ENCODE peak calls at places on chromosomes 6 and 20, in five cellular contexts. One of them, this sample, is unnamed.

GRCh38 chr20:14415492-14415891 is 78.1 kb upstream of the FLRT3 start:
- DNase-seq in K562: no peak
- DNase-seq in HL-60: no peak
- DNase-seq in HepG2: no peak
- DNase-seq in GM12878: no peak
- DNase-seq in this sample: no peak

GRCh38 chr6:40077315-40077714 is 143.1 kb upstream of the MOCS1 start:
- DNase-seq in HL-60: no peak
- DNase-seq in K562: no peak
- DNase-seq in HepG2: no peak
- DNase-seq in GM12878: no peak
- DNase-seq in this sample: no peak

GRCh38 chr20:58647162-58647813 is 3.8 kb upstream of the STX16 start:
- DNase-seq in HL-60: no peak
- DNase-seq in HepG2: no peak
- DNase-seq in K562: peak; percentile 29
- DNase-seq in GM12878: no peak
- DNase-seq in this sample: peak; percentile 55

GRCh38 chr6:106128981-106129761 is 43.0 kb downstream of the PRDM1 start:
- DNase-seq in K562: no peak
- DNase-seq in GM12878: no peak
- DNase-seq in HepG2: no peak
- DNase-seq in HL-60: no peak
- DNase-seq in this sample: no peak

GRCh38 chr6:96631248-96631647 is 68.3 kb downstream of the FHL5 start:
- DNase-seq in K562: no peak
- DNase-seq in GM12878: no peak
- DNase-seq in HL-60: no peak
- DNase-seq in HepG2: no peak
- DNase-seq in this sample: no peak

GRCh38 chr6:33577718-33578117 is 2.4 kb downstream of the BAK1 start:
- DNase-seq in K562: peak; percentile 10
- DNase-seq in HepG2: no peak
- DNase-seq in GM12878: no peak
- DNase-seq in HL-60: no peak
- DNase-seq in this sample: no peak

GRCh38 chr20:36632487-36633284 is 13.3 kb downstream of the SLA2 start:
- DNase-seq in HL-60: no peak
- DNase-seq in K562: peak; percentile 36
- DNase-seq in GM12878: no peak
- DNase-seq in HepG2: peak; percentile 87
- DNase-seq in this sample: no peak

GRCh38 chr20:63697357-63697867 is 960 bp downstream of the TNFRSF6B start:
- DNase-seq in GM12878: no peak
- DNase-seq in HL-60: no peak
- DNase-seq in HepG2: no peak
- DNase-seq in K562: no peak
- DNase-seq in this sample: peak; percentile 73

GRCh38 chr6:124963416-124964083 is 1.3 kb downstream of the RNF217 start:
- DNase-seq in HepG2: no peak
- DNase-seq in K562: no peak
- DNase-seq in GM12878: no peak
- DNase-seq in HL-60: no peak
- DNase-seq in this sample: no peak

GRCh38 chr6:51568771-51569170 is 518.6 kb downstream of the PKHD1 start:
- DNase-seq in HL-60: no peak
- DNase-seq in K562: no peak
- DNase-seq in HepG2: no peak
- DNase-seq in GM12878: no peak
- DNase-seq in this sample: no peak

GRCh38 chr20:31581391-31581790 is 23.7 kb upstream of the ID1 start:
- DNase-seq in GM12878: no peak
- DNase-seq in HepG2: no peak
- DNase-seq in K562: no peak
- DNase-seq in HL-60: no peak
- DNase-seq in this sample: no peak

GRCh38 chr20:50467618-50468373 is 42.4 kb upstream of the PTPN1 start:
- DNase-seq in GM12878: no peak
- DNase-seq in K562: peak; percentile 77
- DNase-seq in HL-60: no peak
- DNase-seq in HepG2: peak; percentile 77
- DNase-seq in this sample: peak; percentile 57

GRCh38 chr20:57086066-57086465 is 180.4 kb downstream of the BMP7 start:
- DNase-seq in HL-60: no peak
- DNase-seq in GM12878: no peak
- DNase-seq in HepG2: no peak
- DNase-seq in K562: no peak
- DNase-seq in this sample: no peak

GRCh38 chr6:43982084-43982625 is 145.1 kb downstream of the MRPL14 start:
- DNase-seq in K562: no peak
- DNase-seq in GM12878: no peak
- DNase-seq in HepG2: no peak
- DNase-seq in HL-60: no peak
- DNase-seq in this sample: peak; percentile 8

GRCh38 chr20:62141397-62142251 is 1.6 kb downstream of the PSMA7 start:
- DNase-seq in HepG2: peak; percentile 64
- DNase-seq in GM12878: no peak
- DNase-seq in K562: no peak
- DNase-seq in HL-60: peak; percentile 55
- DNase-seq in this sample: peak; percentile 59

GRCh38 chr6:167303660-167304625 is 12.8 kb downstream of the UNC93A start:
- DNase-seq in HepG2: no peak
- DNase-seq in GM12878: no peak
- DNase-seq in HL-60: no peak
- DNase-seq in K562: no peak
- DNase-seq in this sample: no peak

GRCh38 chr6:17816921-17817611 is 110.3 kb upstream of the NUP153 start:
- DNase-seq in GM12878: no peak
- DNase-seq in HepG2: peak; percentile 75
- DNase-seq in HL-60: no peak
- DNase-seq in K562: no peak
- DNase-seq in this sample: no peak

GRCh38 chr20:40979247-40979646 is 49.4 kb upstream of the TOP1 start:
- DNase-seq in HL-60: no peak
- DNase-seq in HepG2: no peak
- DNase-seq in GM12878: no peak
- DNase-seq in K562: no peak
- DNase-seq in this sample: no peak

GRCh38 chr20:40977218-40977617 is 51.4 kb upstream of the TOP1 start:
- DNase-seq in GM12878: no peak
- DNase-seq in HepG2: no peak
- DNase-seq in K562: no peak
- DNase-seq in HL-60: no peak
- DNase-seq in this sample: no peak

GRCh38 chr20:40980828-40981310 is 47.8 kb upstream of the TOP1 start:
- DNase-seq in HepG2: no peak
- DNase-seq in HL-60: no peak
- DNase-seq in K562: no peak
- DNase-seq in GM12878: no peak
- DNase-seq in this sample: no peak

GRCh38 chr20:40980106-40980827 is 48.4 kb upstream of the TOP1 start:
- DNase-seq in K562: no peak
- DNase-seq in HL-60: no peak
- DNase-seq in HepG2: no peak
- DNase-seq in GM12878: peak; percentile 83
- DNase-seq in this sample: no peak

DNA sequence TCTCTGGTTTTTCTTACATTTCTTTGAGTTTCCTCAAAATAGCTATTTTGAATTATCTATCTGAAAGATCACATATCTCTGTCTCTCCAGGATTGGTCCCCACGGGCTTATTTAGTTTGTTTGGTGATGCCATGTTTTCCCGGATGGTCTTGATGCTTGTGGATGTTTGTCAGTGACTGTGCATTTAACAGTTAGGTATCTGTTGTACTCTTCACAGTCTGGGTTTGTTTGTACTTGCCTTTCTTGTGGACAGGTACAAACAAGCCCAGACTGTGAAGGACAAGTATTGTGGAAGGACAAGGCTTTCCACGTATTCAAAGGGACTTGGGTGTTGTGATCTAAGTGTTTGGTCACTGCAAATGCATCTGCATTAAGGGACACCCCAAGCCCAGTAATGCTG is 49.9 kb upstream of the TOP1 start:
- DNase-seq in GM12878: no peak
- DNase-seq in HepG2: no peak
- DNase-seq in HL-60: no peak
- DNase-seq in K562: no peak
- DNase-seq in this sample: no peak
- TF ChIP-seq REST in GM12878: no peak
- TF ChIP-seq REST in HepG2: no peak
- TF ChIP-seq REST in HL-60: no peak
- TF ChIP-seq REST in K562: no peak
- TF ChIP-seq REST in this sample: no peak

GRCh38 chr6:87586371-87587077 is 3.3 kb downstream of the RARS2 start:
- DNase-seq in GM12878: no peak
- DNase-seq in K562: no peak
- DNase-seq in HepG2: no peak
- DNase-seq in HL-60: no peak
- DNase-seq in this sample: no peak

GRCh38 chr6:87590989-87591388 is 1.1 kb downstream of the ORC3 start:
- DNase-seq in GM12878: no peak
- DNase-seq in HepG2: no peak
- DNase-seq in HL-60: no peak
- DNase-seq in K562: no peak
- DNase-seq in this sample: no peak

GRCh38 chr6:87590417-87590880 is 514 bp downstream of the ORC3 start:
- DNase-seq in HepG2: no peak
- DNase-seq in GM12878: no peak
- DNase-seq in K562: no peak
- DNase-seq in HL-60: no peak
- DNase-seq in this sample: no peak

GRCh38 chr6:87588756-87589407 is 905 bp downstream of the RARS2 start:
- DNase-seq in HepG2: no peak
- DNase-seq in GM12878: no peak
- DNase-seq in HL-60: no peak
- DNase-seq in K562: no peak
- DNase-seq in this sample: no peak

GRCh38 chr6:87589693-87590416 is at the start of the genes ORC3 and RARS2:
- DNase-seq in HepG2: peak; percentile 93
- DNase-seq in HL-60: peak; percentile 86
- DNase-seq in GM12878: peak; percentile 81
- DNase-seq in K562: peak; percentile 97
- DNase-seq in this sample: peak; percentile 95
- H3K27ac ChIP-seq in HepG2: peak within 1 kb of the TSS; percentile 80
- H3K27ac ChIP-seq in HL-60: peak within 1 kb of the TSS; percentile 75
- H3K27ac ChIP-seq in GM12878: peak within 1 kb of the TSS; percentile 87
- H3K27ac ChIP-seq in K562: peak within 1 kb of the TSS; percentile 95
- H3K27ac ChIP-seq in this sample: peak within 1 kb of the TSS; percentile 70

GRCh38 chr6:82381278-82381677 is 17.7 kb downstream of the TPBG start:
- DNase-seq in HL-60: no peak
- DNase-seq in K562: no peak
- DNase-seq in GM12878: peak; percentile 61
- DNase-seq in HepG2: no peak
- DNase-seq in this sample: no peak

GRCh38 chr6:82385102-82385501 is 21.5 kb downstream of the TPBG start:
- DNase-seq in HL-60: no peak
- DNase-seq in GM12878: no peak
- DNase-seq in HepG2: no peak
- DNase-seq in K562: no peak
- DNase-seq in this sample: no peak

GRCh38 chr6:82385546-82385945 is 21.9 kb downstream of the TPBG start:
- DNase-seq in GM12878: no peak
- DNase-seq in HL-60: no peak
- DNase-seq in HepG2: no peak
- DNase-seq in K562: no peak
- DNase-seq in this sample: no peak

GRCh38 chr6:82376636-82377035 is 13.0 kb downstream of the TPBG start:
- DNase-seq in HL-60: no peak
- DNase-seq in HepG2: no peak
- DNase-seq in GM12878: no peak
- DNase-seq in K562: no peak
- DNase-seq in this sample: no peak

DNA sequence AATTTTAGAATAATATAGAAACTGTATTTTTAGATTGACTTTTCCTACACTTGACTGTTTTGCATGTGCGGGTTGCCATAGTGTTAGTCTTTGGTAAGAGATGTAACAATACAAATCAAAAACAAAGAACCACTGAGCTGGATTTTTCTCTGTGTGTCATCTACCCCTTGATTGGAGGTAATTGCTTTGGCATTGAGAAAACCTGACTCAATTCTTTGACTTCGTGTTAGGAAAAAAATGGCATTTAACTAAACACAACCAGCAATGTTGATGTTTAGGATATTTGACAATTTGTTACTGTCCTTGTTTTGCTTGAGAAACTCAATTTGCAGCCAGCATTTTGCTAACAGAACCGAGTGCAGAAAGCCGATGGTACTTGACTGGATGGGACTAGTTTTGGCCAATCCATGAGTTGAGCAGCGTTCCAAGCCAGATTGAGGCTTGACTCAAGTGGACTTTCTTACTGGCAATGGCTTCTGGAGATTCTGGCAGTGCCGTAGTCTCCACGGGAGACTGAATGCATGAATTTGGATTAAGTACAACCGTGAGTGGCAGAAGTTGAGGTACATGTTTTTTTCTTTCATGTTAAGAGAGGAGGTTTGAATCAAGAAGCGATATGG is 17.1 kb downstream of the TPBG start:
- DNase-seq in K562: no peak
- DNase-seq in HepG2: no peak
- DNase-seq in GM12878: no peak
- DNase-seq in HL-60: no peak
- DNase-seq in this sample: no peak
- TF ChIP-seq GABPA in K562: no peak
- TF ChIP-seq GABPA in HepG2: no peak
- TF ChIP-seq GABPA in GM12878: no peak
- TF ChIP-seq GABPA in HL-60: no peak
- TF ChIP-seq GABPA in this sample: no peak

GRCh38 chr6:136317976-136318375 is 28.3 kb upstream of the BCLAF1 start:
- DNase-seq in GM12878: no peak
- DNase-seq in HepG2: no peak
- DNase-seq in K562: no peak
- DNase-seq in HL-60: no peak
- DNase-seq in this sample: no peak

GRCh38 chr6:136312975-136313374 is 23.3 kb upstream of the BCLAF1 start:
- DNase-seq in GM12878: no peak
- DNase-seq in HepG2: no peak
- DNase-seq in K562: no peak
- DNase-seq in HL-60: no peak
- DNase-seq in this sample: no peak

GRCh38 chr6:136318676-136319075 is 29.0 kb upstream of the BCLAF1 start:
- DNase-seq in K562: no peak
- DNase-seq in HL-60: no peak
- DNase-seq in HepG2: no peak
- DNase-seq in GM12878: no peak
- DNase-seq in this sample: no peak

GRCh38 chr6:136317023-136317649 is 27.5 kb upstream of the BCLAF1 start:
- DNase-seq in K562: peak; percentile 64
- DNase-seq in HepG2: peak; percentile 62
- DNase-seq in HL-60: peak; percentile 7
- DNase-seq in GM12878: peak; percentile 4
- DNase-seq in this sample: peak; percentile 53

DNA sequence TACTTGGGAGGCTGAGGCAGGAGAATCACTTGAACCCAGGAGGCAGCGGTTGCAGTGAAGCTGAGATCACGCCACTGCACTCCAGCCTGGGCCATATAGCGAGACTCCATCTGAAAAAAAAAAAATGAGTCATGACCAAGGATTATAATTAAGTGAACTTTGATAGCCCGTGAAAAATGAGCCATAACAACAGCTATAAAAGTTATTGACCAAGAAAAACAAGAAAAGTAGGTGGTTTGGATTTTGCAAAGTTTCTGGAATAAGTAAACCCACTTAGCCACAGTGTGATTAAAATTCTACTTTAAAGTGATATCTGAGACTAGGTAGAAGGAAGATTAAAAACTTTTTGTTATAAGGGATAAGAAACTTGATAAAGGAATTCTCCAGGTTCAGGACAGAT is 25.9 kb upstream of the BCLAF1 start:
- DNase-seq in K562: no peak
- DNase-seq in HL-60: no peak
- DNase-seq in HepG2: no peak
- DNase-seq in GM12878: no peak
- DNase-seq in this sample: no peak
- TF ChIP-seq REST in K562: no peak
- TF ChIP-seq REST in HL-60: no peak
- TF ChIP-seq REST in HepG2: no peak
- TF ChIP-seq REST in GM12878: no peak
- TF ChIP-seq REST in this sample: no peak